ENCODE peak calls at places on chromosome X, in eight cellular contexts. K is GM23338, X is PC-3, M is SK-N-SH, D is HCT116, P is neural progenitor cell, W is hepatocyte, Y is OCI-LY7. J is an unnamed sample.

GRCh38 chrX:68650491-68650890 is 3.0 kb downstream of the STARD8 start:
- DNase-seq in K (no peak), X (peak; percentile 13), M (no peak), D (no peak), P (no peak), W (no peak), Y (no peak), J (no peak)

GRCh38 chrX:65576160-65576559 is 41.6 kb upstream of the LAS1L start:
- DNase-seq in K (no peak), X (no peak), M (no peak), D (no peak), P (no peak), W (no peak), Y (no peak), J (no peak)

GRCh38 chrX:22666441-22666840 is 333.3 kb upstream of the DDX53 start:
- DNase-seq in K (peak; percentile 73), X (peak; percentile 25), M (peak; percentile 31), D (peak; percentile 42), P (peak; percentile 29), W (peak; percentile 16), Y (peak; percentile 13), J (no peak)

GRCh38 chrX:131827935-131828334 is 195.2 kb upstream of the STK26 start:
- DNase-seq in K (peak; percentile 77), X (peak; percentile 55), M (peak; percentile 28), D (no peak), P (peak; percentile 79), W (no peak), Y (peak; percentile 27), J (peak; percentile 87)

GRCh38 chrX:55488559-55489314 is 911 bp downstream of the USP51 start:
- DNase-seq in K (peak; percentile 65), X (peak; percentile 31), M (peak; percentile 83), D (no peak), P (peak; percentile 62), W (peak; percentile 71), Y (peak; percentile 64), J (peak; percentile 48)

GRCh38 chrX:129531132-129531531 is 7.8 kb upstream of the SMARCA1 start:
- DNase-seq in K (no peak), X (no peak), M (no peak), D (no peak), P (no peak), W (no peak), Y (no peak), J (no peak)

GRCh38 chrX:3526084-3526483 is 179.6 kb upstream of the MXRA5 start:
- DNase-seq in K (no peak), X (no peak), M (no peak), D (no peak), P (no peak), W (no peak), Y (no peak), J (no peak)

GRCh38 chrX:69323786-69324720 is 158.8 kb upstream of the PJA1 start:
- DNase-seq in K (no peak), X (no peak), M (peak; percentile 3), D (no peak), P (peak; percentile 25), W (no peak), Y (no peak), J (no peak)

GRCh38 chrX:32538554-32538953 is 672.8 kb downstream of the DMD start:
- DNase-seq in K (no peak), X (no peak), M (no peak), D (no peak), P (no peak), W (no peak), Y (no peak), J (no peak)

GRCh38 chrX:133053854-133054565 is 42.9 kb downstream of the USP26 start:
- DNase-seq in K (peak; percentile 6), X (peak; percentile 67), M (no peak), D (no peak), P (peak; percentile 36), W (no peak), Y (no peak), J (no peak)

GRCh38 chrX:13386092-13386491 is 66.2 kb upstream of the ATXN3L start:
- DNase-seq in K (no peak), X (peak; percentile 44), M (no peak), D (no peak), P (no peak), W (no peak), Y (no peak), J (no peak)

GRCh38 chrX:143437439-143437838 is 79.8 kb downstream of the SPANXN3 start:
- DNase-seq in K (peak; percentile 53), X (peak; percentile 60), M (peak; percentile 6), D (no peak), P (peak; percentile 45), W (peak; percentile 8), Y (peak; percentile 5), J (peak; percentile 48)

GRCh38 chrX:133448512-133449076 is 33.3 kb upstream of the GPC4 start:
- DNase-seq in K (peak; percentile 22), X (no peak), M (no peak), D (no peak), P (peak; percentile 58), W (no peak), Y (no peak), J (no peak)

GRCh38 chrX:154401045-154401799 is 3.0 kb downstream of the RPL10 start:
- DNase-seq in K (peak; percentile 46), X (peak; percentile 30), M (no peak), D (no peak), P (no peak), W (peak; percentile 24), Y (peak; percentile 11), J (no peak)

GRCh38 chrX:107736781-107737531 is 38.6 kb downstream of the TSC22D3 start:
- DNase-seq in K (peak; percentile 38), X (peak; percentile 32), M (no peak), D (no peak), P (no peak), W (no peak), Y (no peak), J (no peak)

GRCh38 chrX:101764538-101764937 is 104.9 kb upstream of the ARMCX2 start:
- DNase-seq in K (no peak), X (no peak), M (no peak), D (no peak), P (no peak), W (no peak), Y (no peak), J (no peak)

GRCh38 chrX:455199-455598 is 68.5 kb upstream of the PPP2R3B start:
- DNase-seq in K (no peak), X (no peak), M (no peak), D (no peak), P (no peak), W (no peak), Y (no peak), J (peak; percentile 16)

GRCh38 chrX:131812847-131813825 is 210.0 kb upstream of the STK26 start:
- DNase-seq in K (no peak), X (peak; percentile 21), M (peak; percentile 36), D (no peak), P (no peak), W (no peak), Y (no peak), J (peak; percentile 97)

GRCh38 chrX:57595381-57595811 is 3.6 kb downstream of the ZXDB start:
- DNase-seq in K (peak; percentile 1), X (peak; percentile 84), M (no peak), D (no peak), P (no peak), W (no peak), Y (no peak), J (no peak)
- TF ChIP-seq EZH2phosphoT487 in K (no peak), X (no peak), M (no peak), D (no peak), P (no peak), W (no peak), Y (no peak), J (no peak)

GRCh38 chrX:105698386-105698785 is 124.0 kb upstream of the NRK start:
- DNase-seq in K (no peak), X (peak; percentile 21), M (no peak), D (no peak), P (no peak), W (no peak), Y (no peak), J (no peak)

GRCh38 chrX:105706041-105706440 is 116.3 kb upstream of the NRK start:
- DNase-seq in K (no peak), X (no peak), M (no peak), D (no peak), P (no peak), W (no peak), Y (no peak), J (no peak)

GRCh38 chrX:105700316-105700715 is 122.0 kb upstream of the NRK start:
- DNase-seq in K (peak; percentile 6), X (no peak), M (no peak), D (no peak), P (no peak), W (no peak), Y (no peak), J (no peak)

GRCh38 chrX:105703876-105704275 is 118.5 kb upstream of the NRK start:
- DNase-seq in K (no peak), X (no peak), M (no peak), D (no peak), P (no peak), W (no peak), Y (no peak), J (no peak)

GRCh38 chrX:105701310-105702052 is 120.9 kb upstream of the NRK start:
- DNase-seq in K (peak; percentile 39), X (peak; percentile 62), M (peak; percentile 0), D (no peak), P (no peak), W (no peak), Y (no peak), J (peak; percentile 12)
- TF ChIP-seq CTCF in K (peak; percentile 61), X (peak; percentile 75), M (peak; percentile 48), D (peak; percentile 14), P (peak; percentile 53), W (peak; percentile 32), Y (peak; percentile 38), J (peak; percentile 31)

GRCh38 chrX:10577863-10578262 is 42.5 kb downstream of the MID1 start:
- DNase-seq in K (no peak), X (no peak), M (no peak), D (no peak), P (no peak), W (no peak), Y (no peak), J (no peak)
- TF ChIP-seq EZH2phosphoT487 in K (no peak), X (no peak), M (no peak), D (no peak), P (no peak), W (no peak), Y (no peak), J (no peak)

DNA sequence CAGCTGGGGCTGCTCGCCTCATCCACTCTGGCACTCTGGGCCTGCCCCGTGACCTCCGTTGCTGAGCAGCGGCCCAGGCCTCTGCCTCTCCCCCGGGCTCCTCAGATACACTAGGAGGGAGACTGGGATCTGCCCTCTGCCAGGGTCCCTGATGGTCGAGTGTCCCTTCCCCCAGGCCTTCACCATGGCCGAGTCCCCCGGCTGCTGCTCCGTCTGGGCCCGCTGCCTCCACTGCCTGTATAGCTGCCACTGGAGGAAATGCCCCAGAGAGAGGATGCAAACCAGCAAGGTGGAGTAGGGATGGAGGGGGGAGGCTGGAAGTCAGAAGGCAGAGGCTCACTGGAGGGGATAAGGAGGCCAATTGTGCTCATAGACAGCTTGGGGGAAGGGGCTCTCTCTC is 1.7 kb downstream of the GDPD2 start:
- DNase-seq in K (no peak), X (no peak), M (no peak), D (no peak), P (no peak), W (no peak), Y (no peak), J (no peak)
- TF ChIP-seq CTCF in K (no peak), X (no peak), M (no peak), D (no peak), P (no peak), W (no peak), Y (no peak), J (no peak)

GRCh38 chrX:20265221-20265725 is 1.4 kb downstream of the RPS6KA3 start:
- DNase-seq in K (peak; percentile 52), X (peak; percentile 63), M (peak; percentile 31), D (peak; percentile 41), P (peak; percentile 75), W (peak; percentile 74), Y (peak; percentile 47), J (peak; percentile 56)
- TF ChIP-seq EZH2phosphoT487 in K (no peak), X (no peak), M (no peak), D (no peak), P (no peak), W (no peak), Y (no peak), J (no peak)

J was measured in MM.1S.